ENCODE peak calls at places on chromosome 5, in four cellular contexts. M is Peyer's patch, K is choroid plexus epithelial cell, J is HFFc6. O is an unnamed sample.

GRCh38 chr5:1131191-1131621 is 19.3 kb upstream of the SLC12A7 start:
- DNase-seq in M (no peak), K (no peak), J (no peak), O (no peak)

GRCh38 chr5:172795401-172795977 is 24.5 kb upstream of the DUSP1 start:
- DNase-seq in M (peak), K (peak), J (peak), O (peak)

GRCh38 chr5:16593013-16593412 is 23.8 kb downstream of the RETREG1 start:
- DNase-seq in M (no peak), K (peak), J (peak), O (peak)

GRCh38 chr5:20367178-20367577 is 379.2 kb upstream of the CDH18 start:
- DNase-seq in M (no peak), K (no peak), J (no peak), O (no peak)

GRCh38 chr5:137264573-137264972 is 234.6 kb downstream of the SPOCK1 start:
- DNase-seq in M (no peak), K (no peak), J (peak), O (no peak)

GRCh38 chr5:130141689-130142320 is 237.5 kb downstream of the CHSY3 start:
- DNase-seq in M (no peak), K (peak), J (no peak), O (no peak)

GRCh38 chr5:127770272-127770671 is 67.1 kb downstream of the CCDC192 start:
- DNase-seq in M (no peak), K (no peak), J (no peak), O (no peak)

GRCh38 chr5:132102101-132102701 is 28.6 kb downstream of the CSF2 start:
- DNase-seq in M (no peak), K (no peak), J (no peak), O (no peak)

GRCh38 chr5:135100011-135100410 is 66.0 kb upstream of the PITX1 start:
- DNase-seq in M (peak), K (no peak), J (no peak), O (no peak)

GRCh38 chr5:5473224-5473623 is 50.7 kb downstream of the ICE1 start:
- DNase-seq in M (no peak), K (no peak), J (peak), O (no peak)

GRCh38 chr5:1523480-1523792 is 324 bp downstream of the LPCAT1 start:
- DNase-seq in M (no peak), K (no peak), J (no peak), O (no peak)

GRCh38 chr5:149951138-149951749 is 6.7 kb upstream of the PDE6A start:
- DNase-seq in M (no peak), K (no peak), J (no peak), O (no peak)

GRCh38 chr5:135881244-135881643 is 14.4 kb downstream of the IL9 start:
- DNase-seq in M (no peak), K (no peak), J (no peak), O (no peak)

GRCh38 chr5:33877483-33877882 is 14.3 kb downstream of the ADAMTS12 start:
- DNase-seq in M (no peak), K (no peak), J (no peak), O (no peak)

GRCh38 chr5:96338624-96339023 is 94.4 kb downstream of the PCSK1 start:
- DNase-seq in M (peak), K (peak), J (no peak), O (no peak)

GRCh38 chr5:132526290-132526973 is 16.9 kb downstream of the IL5 start:
- DNase-seq in M (peak), K (peak), J (peak), O (no peak)

GRCh38 chr5:73994963-73995362 is 369.0 kb downstream of the ARHGEF28 start:
- DNase-seq in M (no peak), K (peak), J (peak), O (no peak)

GRCh38 chr5:134440185-134440755 is 28.6 kb upstream of the CDKN2AIPNL start:
- DNase-seq in M (no peak), K (no peak), J (no peak), O (no peak)

GRCh38 chr5:140076788-140077187 is 33.7 kb upstream of the NRG2 start:
- DNase-seq in M (no peak), K (no peak), J (no peak), O (no peak)

GRCh38 chr5:140073296-140073695 is 30.2 kb upstream of the NRG2 start:
- DNase-seq in M (no peak), K (peak), J (peak), O (no peak)

GRCh38 chr5:140072812-140073211 is 29.7 kb upstream of the NRG2 start:
- DNase-seq in M (no peak), K (no peak), J (no peak), O (no peak)

GRCh38 chr5:140076142-140076541 is 33.0 kb upstream of the NRG2 start:
- DNase-seq in M (no peak), K (no peak), J (no peak), O (no peak)

DNA sequence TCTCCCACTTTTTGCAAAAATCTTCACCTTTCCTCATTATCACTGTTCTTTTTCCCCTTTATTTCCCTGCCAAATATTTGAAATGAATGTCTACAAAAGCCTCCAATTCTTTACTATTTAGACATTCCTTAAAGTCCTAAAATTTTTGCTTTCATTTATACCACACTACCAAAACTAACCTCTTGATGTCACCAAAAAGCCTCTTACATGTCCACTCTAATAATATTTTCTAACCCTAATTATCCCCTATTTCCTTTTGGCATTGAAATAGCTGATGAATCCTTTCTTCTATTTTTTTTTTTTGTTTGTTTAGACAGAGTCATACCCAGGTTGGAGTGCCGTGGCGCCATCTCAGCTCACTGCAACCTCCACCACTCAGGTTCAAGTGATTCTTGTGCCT is 32.3 kb upstream of the NRG2 start:
- DNase-seq in M (no peak), K (peak), J (peak), O (no peak)
- TF ChIP-seq CTCF in M (no peak), K (no peak), J (peak), O (peak)

DNA sequence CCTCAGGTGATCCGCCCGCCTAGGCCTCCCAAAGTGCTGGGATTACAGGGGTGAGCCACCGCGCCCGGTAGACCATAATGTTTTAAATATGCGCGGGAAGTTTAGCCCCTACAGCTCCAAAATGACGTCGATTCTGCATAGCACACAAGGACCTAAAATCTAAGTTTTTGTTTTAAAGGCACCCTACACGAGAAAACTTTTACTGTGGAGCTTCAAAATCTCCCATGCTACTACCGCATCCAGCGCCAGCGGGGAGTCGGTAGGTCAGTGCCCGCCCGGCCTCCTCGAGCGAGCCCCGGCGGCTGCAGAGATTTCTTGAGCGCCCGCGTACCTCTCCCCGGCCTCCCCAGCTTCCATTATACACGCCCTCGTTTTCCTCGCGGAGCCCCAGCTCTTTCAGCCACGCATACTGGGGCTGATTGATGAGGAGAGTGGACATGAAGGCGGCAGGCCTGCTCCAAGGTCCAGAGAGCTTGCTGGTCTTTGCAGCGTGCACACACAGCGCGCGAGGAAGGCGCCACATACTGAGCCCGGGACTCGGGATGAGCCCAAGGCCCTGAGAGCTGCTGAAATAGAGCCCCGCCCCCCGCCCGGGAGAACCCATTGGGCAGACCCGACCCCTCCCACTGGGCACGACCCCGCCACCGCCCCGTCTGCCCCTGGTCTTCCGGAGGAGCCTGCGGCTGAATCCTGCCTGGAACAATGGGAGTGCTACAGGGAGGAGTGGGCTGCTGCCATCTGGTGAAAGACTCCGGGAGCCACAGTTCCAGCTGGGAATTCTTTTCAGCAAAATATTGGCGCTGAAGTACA is at the start of gene ALDH7A1:
- DNase-seq in M (peak), K (peak), J (peak), O (peak)
- TF ChIP-seq CTCF in M (peak), K (peak), J (peak), O (peak)

GRCh38 chr5:41223962-41224361 is 10.6 kb upstream of the C6 start:
- DNase-seq in M (no peak), K (no peak), J (no peak), O (no peak)

GRCh38 chr5:41214199-41214598 is 867 bp upstream of the C6 start:
- DNase-seq in M (no peak), K (peak), J (no peak), O (no peak)

GRCh38 chr5:41213340-41213739 is at the start of gene C6:
- DNase-seq in M (no peak), K (peak), J (no peak), O (no peak)

GRCh38 chr5:41219655-41220269 is 6.4 kb upstream of the C6 start:
- DNase-seq in M (no peak), K (no peak), J (no peak), O (no peak)

GRCh38 chr5:41218929-41219328 is 5.6 kb upstream of the C6 start:
- DNase-seq in M (no peak), K (no peak), J (no peak), O (no peak)
- TF ChIP-seq CTCF in M (no peak), K (no peak), J (no peak), O (no peak)

GRCh38 chr5:36734422-36734821 is 128.0 kb downstream of the SLC1A3 start:
- DNase-seq in M (no peak), K (peak), J (no peak), O (no peak)
- TF ChIP-seq CTCF in M (peak), K (peak), J (peak), O (peak)

GRCh38 chr5:175800656-175801081 is 70.7 kb upstream of the CPLX2 start:
- DNase-seq in M (no peak), K (peak), J (peak), O (no peak)

GRCh38 chr5:175796536-175797499 is 74.6 kb upstream of the CPLX2 start:
- DNase-seq in M (peak), K (peak), J (peak), O (peak)

GRCh38 chr5:175798626-175799025 is 72.8 kb upstream of the CPLX2 start:
- DNase-seq in M (no peak), K (no peak), J (no peak), O (no peak)

GRCh38 chr5:175797521-175798038 is 73.8 kb upstream of the CPLX2 start:
- DNase-seq in M (no peak), K (no peak), J (no peak), O (no peak)

DNA sequence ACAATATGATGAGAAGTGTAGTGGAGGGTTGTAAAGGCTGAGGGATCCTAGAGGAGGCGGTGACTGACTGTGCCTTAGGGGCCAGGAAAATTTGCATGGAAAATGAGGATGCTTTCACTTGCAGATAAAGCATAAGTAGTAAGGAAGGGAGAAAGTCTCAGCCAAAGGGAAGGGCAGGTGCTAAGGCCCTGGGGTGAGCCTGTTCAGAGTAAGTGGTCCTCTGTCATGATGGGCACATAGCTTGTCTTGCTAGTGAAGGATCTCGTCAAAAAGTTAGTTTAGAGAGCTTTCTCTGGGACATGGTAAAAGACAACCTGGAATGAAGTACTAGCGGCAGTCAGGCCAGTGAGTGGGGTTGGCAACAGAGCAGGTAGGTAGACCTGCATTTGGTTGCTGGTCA is 75.4 kb upstream of the CPLX2 start:
- DNase-seq in M (no peak), K (no peak), J (no peak), O (no peak)
- TF ChIP-seq CTCF in M (no peak), K (no peak), J (no peak), O (no peak)

DNA sequence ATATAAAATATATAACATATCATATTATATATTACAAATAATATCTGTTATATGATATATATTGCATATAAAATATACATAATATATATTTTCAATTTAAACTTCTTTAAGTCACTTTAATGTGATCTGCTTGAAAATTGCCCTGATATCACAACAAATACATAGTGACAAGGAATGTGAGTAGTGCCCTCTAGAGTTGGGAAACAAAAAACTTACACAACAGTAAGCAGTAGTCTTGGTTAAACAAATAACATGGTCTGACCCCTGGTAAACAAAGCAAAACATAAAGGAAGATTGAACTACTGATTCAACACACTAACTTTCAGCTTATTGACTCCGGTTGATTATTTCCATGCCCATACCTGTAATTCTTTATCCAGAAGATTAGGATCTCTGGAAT is 188.3 kb upstream of the NMUR2 start:
- DNase-seq in M (no peak), K (no peak), J (no peak), O (no peak)
- TF ChIP-seq CTCF in M (no peak), K (no peak), J (no peak), O (no peak)

DNA sequence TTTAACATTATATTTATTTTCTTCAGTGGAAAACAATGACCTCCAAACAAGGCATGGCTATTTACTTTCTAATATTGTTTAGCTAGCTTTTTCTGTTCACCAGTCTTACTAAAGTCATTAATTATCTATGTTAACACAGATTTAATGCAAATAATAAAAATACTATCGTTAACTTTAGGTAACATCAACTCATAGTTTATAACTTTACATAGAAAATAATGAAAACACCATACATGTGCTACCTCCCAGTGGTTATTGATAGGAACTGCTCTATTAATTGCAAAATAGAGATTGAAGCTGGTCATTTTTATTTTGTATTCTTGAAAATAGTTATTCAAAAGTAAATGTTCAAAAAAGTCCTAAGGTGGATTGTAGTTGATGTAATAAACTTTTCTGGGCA is 78.3 kb upstream of the HCN1 start:
- DNase-seq in M (no peak), K (peak), J (no peak), O (no peak)
- TF ChIP-seq CTCF in M (no peak), K (no peak), J (peak), O (no peak)

O was measured in osteocyte.